ENCODE peak calls at places on chromosomes 7 and 10, in eight cellular contexts. R is fibroblast of lung, U is lower lobe of right lung, B is PC-9, G is endothelial cell of umbilical vein, V is pancreas, H is spleen, D is tibial artery. Q is an unnamed sample. For H3K4me1, the result is how much of the 10 kb centered on the place peaks cover.

GRCh38 chr10:114479307-114479706 is 75.0 kb upstream of the AFAP1L2 start:
- DNase-seq in G (no peak), R (peak), U (no peak), B (no peak), H (no peak), D (peak), V (no peak), Q (peak)

GRCh38 chr7:156220701-156221100 is 408.4 kb upstream of the SHH start:
- DNase-seq in U (no peak), V (no peak), H (no peak), R (no peak), D (no peak), G (no peak), B (no peak), Q (no peak)

GRCh38 chr10:84632866-84633265 is 304.5 kb downstream of the CCSER2 start:
- DNase-seq in R (no peak), H (no peak), U (no peak), G (no peak), D (no peak), B (no peak), V (no peak), Q (no peak)

GRCh38 chr10:789831-790701 is 100.6 kb upstream of the DIP2C start:
- DNase-seq in B (no peak), H (no peak), U (peak), G (no peak), R (no peak), D (no peak), V (peak), Q (no peak)

GRCh38 chr10:34247560-34247959 is 567.5 kb downstream of the PARD3 start:
- DNase-seq in G (no peak), D (no peak), R (no peak), V (no peak), U (no peak), H (no peak), B (no peak), Q (no peak)

GRCh38 chr10:11201911-11202310 is 184.2 kb downstream of the CELF2 start:
- DNase-seq in R (no peak), U (no peak), V (no peak), B (no peak), H (no peak), G (no peak), D (no peak), Q (no peak)

GRCh38 chr10:93784059-93784458 is 26.3 kb downstream of the LGI1 start:
- DNase-seq in B (no peak), R (no peak), G (no peak), U (no peak), V (no peak), H (no peak), D (no peak), Q (no peak)

GRCh38 chr7:95476072-95476845 is 9.5 kb upstream of the ASB4 start:
- DNase-seq in U (no peak), B (no peak), V (no peak), H (no peak), R (no peak), G (no peak), D (no peak), Q (no peak)

GRCh38 chr7:141097430-141097829 is 23.6 kb downstream of the TMEM178B start:
- DNase-seq in U (no peak), H (no peak), V (no peak), D (no peak), B (no peak), G (no peak), R (no peak), Q (no peak)

GRCh38 chr10:119090968-119091367 is 10.4 kb upstream of the EIF3A start:
- DNase-seq in D (no peak), R (peak), B (peak), H (no peak), U (no peak), V (no peak), G (no peak), Q (no peak)

GRCh38 chr10:7475046-7475860 is 64.4 kb upstream of the SFMBT2 start:
- DNase-seq in G (no peak), H (no peak), V (peak), R (peak), D (peak), U (no peak), B (no peak), Q (peak)

GRCh38 chr10:50469288-50469687 is 154.5 kb downstream of the SGMS1 start:
- DNase-seq in U (no peak), H (no peak), D (no peak), G (no peak), B (no peak), V (no peak), R (peak), Q (no peak)

GRCh38 chr7:79668292-79668691 is 214.8 kb upstream of the MAGI2 start:
- DNase-seq in B (no peak), D (no peak), R (peak), U (no peak), G (no peak), H (no peak), V (no peak), Q (no peak)

GRCh38 chr10:5628798-5629788 is 37.3 kb downstream of the ASB13 start:
- DNase-seq in V (no peak), R (peak), D (no peak), B (no peak), U (no peak), H (no peak), G (peak), Q (no peak)

GRCh38 chr7:125878990-125879389 is 949.4 kb upstream of the POT1 start:
- DNase-seq in V (no peak), U (no peak), H (no peak), G (no peak), B (peak), R (no peak), D (no peak), Q (no peak)

GRCh38 chr7:73824986-73825385 is 5.8 kb upstream of the CLDN4 start:
- DNase-seq in B (peak), G (no peak), U (no peak), D (peak), R (no peak), V (peak), H (peak), Q (no peak)

GRCh38 chr7:70267381-70267780 is 669.1 kb downstream of the AUTS2 start:
- DNase-seq in G (no peak), V (no peak), H (no peak), R (no peak), D (no peak), U (no peak), B (no peak), Q (no peak)

GRCh38 chr7:111756687-111757178 is 194.4 kb upstream of the IMMP2L start:
- DNase-seq in B (no peak), V (no peak), D (peak), U (peak), G (no peak), R (peak), H (no peak), Q (peak)

GRCh38 chr7:111753968-111754367 is 191.7 kb upstream of the IMMP2L start:
- DNase-seq in B (no peak), R (peak), D (no peak), U (no peak), V (no peak), H (no peak), G (no peak), Q (no peak)

GRCh38 chr7:111758332-111758731 is 196.0 kb upstream of the IMMP2L start:
- DNase-seq in H (no peak), D (no peak), R (no peak), V (no peak), G (no peak), U (no peak), B (no peak), Q (no peak)

GRCh38 chr7:111752022-111752582 is 189.8 kb upstream of the IMMP2L start:
- DNase-seq in G (peak), B (peak), D (no peak), U (peak), R (peak), H (peak), V (no peak), Q (peak)

GRCh38 chr7:111755388-111755787 is 193.1 kb upstream of the IMMP2L start:
- DNase-seq in G (no peak), B (no peak), R (no peak), U (no peak), D (no peak), V (no peak), H (no peak), Q (no peak)
- H3K4me1 ChIP-seq in G (under half), B (under half), R (under half), U (under half), D (under half), V (under half), H (under half), Q (under half)

GRCh38 chr10:46311501-46311951 is 24.7 kb downstream of the ANTXRL start:
- DNase-seq in R (no peak), B (peak), D (no peak), H (peak), V (no peak), G (no peak), U (no peak), Q (no peak)

GRCh38 chr10:46308666-46309450 is 22.1 kb downstream of the ANTXRL start:
- DNase-seq in D (no peak), B (no peak), H (peak), V (no peak), G (no peak), U (no peak), R (no peak), Q (peak)

GRCh38 chr10:46310851-46311250 is 24.1 kb downstream of the ANTXRL start:
- DNase-seq in U (no peak), G (no peak), D (no peak), V (no peak), R (no peak), B (no peak), H (peak), Q (no peak)

GRCh38 chr10:46309511-46310142 is 22.8 kb downstream of the ANTXRL start:
- DNase-seq in V (no peak), H (peak), R (no peak), U (no peak), D (no peak), G (no peak), B (no peak), Q (no peak)

DNA sequence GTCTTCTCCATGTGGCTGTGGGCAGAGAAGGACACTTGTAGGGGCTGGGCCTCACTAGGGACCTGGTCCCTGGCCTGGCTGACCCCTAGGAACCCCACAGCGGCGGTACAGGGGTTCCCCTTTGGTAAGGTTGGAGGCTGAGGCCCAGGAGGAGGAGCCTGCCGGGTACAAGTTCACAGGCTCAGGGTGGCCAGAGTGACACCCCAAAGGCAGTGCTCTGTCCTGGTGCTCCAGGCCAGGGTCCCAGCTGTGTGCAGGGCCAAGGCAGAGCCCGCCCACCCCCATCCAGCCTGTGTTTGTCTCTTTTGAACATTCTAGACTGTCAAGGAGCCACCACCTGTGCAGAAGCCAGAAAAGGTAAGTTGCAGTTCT is 23.3 kb downstream of the ANTXRL start:
- DNase-seq in B (no peak), D (no peak), H (no peak), U (no peak), V (no peak), G (no peak), R (no peak), Q (no peak)
- TF ChIP-seq CTCF in B (no peak), D (no peak), H (no peak), U (no peak), V (no peak), G (no peak), R (no peak), Q (no peak)

GRCh38 chr10:132776186-132776585 is 9.8 kb downstream of the NKX6-2 start:
- DNase-seq in H (no peak), U (no peak), D (no peak), R (no peak), G (no peak), B (no peak), V (no peak), Q (no peak)

GRCh38 chr10:132774179-132774904 is 11.6 kb downstream of the NKX6-2 start:
- DNase-seq in R (no peak), B (no peak), U (no peak), D (no peak), H (no peak), G (no peak), V (no peak), Q (no peak)

GRCh38 chr10:132774905-132775863 is 10.8 kb downstream of the NKX6-2 start:
- DNase-seq in D (no peak), U (no peak), G (no peak), V (peak), B (no peak), R (peak), H (no peak), Q (no peak)

GRCh38 chr10:132777441-132777840 is 8.5 kb downstream of the NKX6-2 start:
- DNase-seq in R (no peak), U (no peak), D (no peak), V (no peak), H (no peak), B (no peak), G (no peak), Q (no peak)

DNA sequence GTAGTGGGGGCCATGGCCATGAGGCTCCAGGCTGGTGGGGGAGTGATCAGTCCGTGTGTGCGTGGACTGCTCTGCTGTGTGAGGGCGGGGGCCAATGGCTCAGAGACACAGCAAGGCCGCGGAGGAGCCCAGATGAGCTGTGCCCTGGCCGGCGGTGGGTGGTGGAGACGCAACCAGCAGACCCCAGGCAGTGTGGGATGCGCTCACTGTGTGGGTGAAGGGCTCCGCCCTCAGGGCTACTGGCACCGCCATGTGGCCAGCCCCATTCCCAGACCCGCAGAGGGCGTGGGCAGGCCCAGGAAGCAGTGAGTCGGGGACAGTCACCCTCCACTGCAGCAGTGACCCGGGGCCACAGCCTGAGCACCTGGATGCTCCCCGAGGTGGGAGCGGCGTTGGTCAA is 9.1 kb downstream of the NKX6-2 start:
- DNase-seq in B (no peak), R (no peak), D (no peak), H (no peak), U (no peak), G (no peak), V (no peak), Q (no peak)
- H3K4me1 ChIP-seq in B (under half), R (under half), D (under half), H (under half), U (under half), G (under half), V (under half), Q (under half)

GRCh38 chr10:36493511-36493880 is 631.9 kb upstream of the ANKRD30A start:
- DNase-seq in U (no peak), R (peak), H (no peak), V (no peak), B (no peak), D (no peak), G (peak), Q (no peak)

GRCh38 chr10:36494386-36494785 is 631.0 kb upstream of the ANKRD30A start:
- DNase-seq in R (peak), U (no peak), B (no peak), D (peak), H (no peak), G (peak), V (no peak), Q (no peak)

GRCh38 chr10:36489181-36489927 is 636.0 kb upstream of the ANKRD30A start:
- DNase-seq in H (no peak), V (no peak), R (no peak), D (no peak), G (peak), U (no peak), B (no peak), Q (peak)

GRCh38 chr10:36489928-36490279 is 635.5 kb upstream of the ANKRD30A start:
- DNase-seq in D (no peak), U (no peak), V (no peak), R (peak), G (no peak), H (no peak), B (no peak), Q (no peak)

GRCh38 chr10:36492590-36493510 is 632.5 kb upstream of the ANKRD30A start:
- DNase-seq in D (no peak), B (no peak), U (no peak), V (no peak), H (no peak), R (peak), G (peak), Q (no peak)
- TF ChIP-seq CTCF in D (no peak), B (no peak), U (no peak), V (no peak), H (no peak), R (no peak), G (no peak), Q (no peak)

GRCh38 chr10:23284155-23284554 is 60.4 kb downstream of the C10orf67 start:
- DNase-seq in U (no peak), B (no peak), V (no peak), R (no peak), D (no peak), G (no peak), H (no peak), Q (no peak)
- H3K4me1 ChIP-seq in U (under half), B (under half), V (under half), R (under half), D (under half), G (under half), H (under half), Q (under half)

DNA sequence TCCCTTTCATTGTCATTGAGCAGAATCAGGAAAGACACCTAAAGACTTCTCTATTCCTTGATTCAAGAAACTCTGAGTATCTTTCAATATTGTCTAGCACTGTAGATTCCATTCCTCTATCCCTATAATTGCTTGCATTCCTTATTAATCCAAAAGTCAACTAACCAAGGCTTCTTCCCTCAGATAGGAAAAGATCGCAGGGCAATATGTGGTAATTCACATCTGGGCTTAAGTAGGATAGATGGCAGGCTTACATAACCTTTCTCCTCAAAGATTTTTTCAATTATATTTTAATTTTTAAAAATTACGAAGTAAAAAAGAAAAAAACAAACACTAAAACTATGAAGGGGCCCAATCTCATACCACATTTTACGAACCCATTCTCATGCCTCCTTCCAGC is 7.1 kb upstream of the ARHGAP21 start:
- DNase-seq in R (no peak), V (no peak), U (no peak), G (no peak), D (no peak), B (no peak), H (no peak), Q (no peak)
- TF ChIP-seq CTCF in R (no peak), V (no peak), U (no peak), G (no peak), D (no peak), B (no peak), H (no peak), Q (no peak)